ENCODE peak calls at places on chromosomes 2 and 18, in four cellular contexts. V, B, G and P are unnamed samples.

GRCh38 chr2:158486150-158486969 is 29.6 kb downstream of the PKP4 start:
- DNase-seq in V (no peak), B (peak), G (no peak), P (no peak)

GRCh38 chr2:15557947-15558346 is 3.2 kb downstream of the NBAS start:
- DNase-seq in V (no peak), B (no peak), G (no peak), P (no peak)

GRCh38 chr2:221402072-221402471 is 170.0 kb downstream of the EPHA4 start:
- DNase-seq in V (no peak), B (peak), G (no peak), P (no peak)

GRCh38 chr2:10424051-10424450 is 24.1 kb downstream of the ODC1 start:
- DNase-seq in V (peak), B (peak), G (no peak), P (no peak)

GRCh38 chr2:18404708-18405107 is 155.7 kb downstream of the RDH14 start:
- DNase-seq in V (no peak), B (no peak), G (no peak), P (no peak)

GRCh38 chr2:44172576-44172975 is 3.9 kb downstream of the PPM1B start:
- DNase-seq in V (no peak), B (no peak), G (no peak), P (no peak)

GRCh38 chr2:7356909-7357584 is 439.8 kb downstream of the RNF144A start:
- DNase-seq in V (peak), B (no peak), G (no peak), P (no peak)

GRCh38 chr18:47775961-47776360 is 154.5 kb downstream of the SMAD2 start:
- DNase-seq in V (no peak), B (peak), G (no peak), P (no peak)

GRCh38 chr18:70339915-70340314 is 51.1 kb downstream of the SOCS6 start:
- DNase-seq in V (no peak), B (no peak), G (no peak), P (no peak)

GRCh38 chr18:36355511-36355910 is 58.0 kb downstream of the FHOD3 start:
- DNase-seq in V (no peak), B (peak), G (no peak), P (no peak)

GRCh38 chr18:3286165-3286564 is 24.2 kb downstream of the MYL12B start:
- DNase-seq in V (no peak), B (no peak), G (no peak), P (no peak)

GRCh38 chr2:133755515-133756311 is 187.4 kb upstream of the NCKAP5 start:
- DNase-seq in V (no peak), B (peak), G (no peak), P (no peak)

GRCh38 chr2:129709030-129709955 is 270.2 kb upstream of the RAB6C start:
- DNase-seq in V (no peak), B (no peak), G (no peak), P (peak)

GRCh38 chr2:129707800-129708199 is 271.7 kb upstream of the RAB6C start:
- DNase-seq in V (no peak), B (no peak), G (no peak), P (no peak)

GRCh38 chr2:129708221-129708967 is 271.1 kb upstream of the RAB6C start:
- DNase-seq in V (no peak), B (no peak), G (no peak), P (no peak)

GRCh38 chr2:129702773-129703172 is 276.7 kb upstream of the RAB6C start:
- DNase-seq in V (no peak), B (no peak), G (peak), P (no peak)

GRCh38 chr2:129705105-129705504 is 274.4 kb upstream of the RAB6C start:
- DNase-seq in V (no peak), B (no peak), G (no peak), P (no peak)
- H3K27ac ChIP-seq in V (no peak), B (no peak), G (no peak), P (no peak)

GRCh38 chr2:219209236-219209635 is 2.7 kb downstream of the ZFAND2B start:
- DNase-seq in V (peak), B (no peak), G (no peak), P (no peak)

GRCh38 chr2:219207254-219207883 is 787 bp downstream of the ZFAND2B start:
- DNase-seq in V (peak), B (no peak), G (no peak), P (no peak)

GRCh38 chr2:219209818-219210571 is 3.4 kb downstream of the ZFAND2B start:
- DNase-seq in V (peak), B (no peak), G (no peak), P (no peak)

GRCh38 chr2:219206442-219207253 is at the start of gene ZFAND2B:
- DNase-seq in V (peak), B (peak), G (peak), P (peak)

DNA sequence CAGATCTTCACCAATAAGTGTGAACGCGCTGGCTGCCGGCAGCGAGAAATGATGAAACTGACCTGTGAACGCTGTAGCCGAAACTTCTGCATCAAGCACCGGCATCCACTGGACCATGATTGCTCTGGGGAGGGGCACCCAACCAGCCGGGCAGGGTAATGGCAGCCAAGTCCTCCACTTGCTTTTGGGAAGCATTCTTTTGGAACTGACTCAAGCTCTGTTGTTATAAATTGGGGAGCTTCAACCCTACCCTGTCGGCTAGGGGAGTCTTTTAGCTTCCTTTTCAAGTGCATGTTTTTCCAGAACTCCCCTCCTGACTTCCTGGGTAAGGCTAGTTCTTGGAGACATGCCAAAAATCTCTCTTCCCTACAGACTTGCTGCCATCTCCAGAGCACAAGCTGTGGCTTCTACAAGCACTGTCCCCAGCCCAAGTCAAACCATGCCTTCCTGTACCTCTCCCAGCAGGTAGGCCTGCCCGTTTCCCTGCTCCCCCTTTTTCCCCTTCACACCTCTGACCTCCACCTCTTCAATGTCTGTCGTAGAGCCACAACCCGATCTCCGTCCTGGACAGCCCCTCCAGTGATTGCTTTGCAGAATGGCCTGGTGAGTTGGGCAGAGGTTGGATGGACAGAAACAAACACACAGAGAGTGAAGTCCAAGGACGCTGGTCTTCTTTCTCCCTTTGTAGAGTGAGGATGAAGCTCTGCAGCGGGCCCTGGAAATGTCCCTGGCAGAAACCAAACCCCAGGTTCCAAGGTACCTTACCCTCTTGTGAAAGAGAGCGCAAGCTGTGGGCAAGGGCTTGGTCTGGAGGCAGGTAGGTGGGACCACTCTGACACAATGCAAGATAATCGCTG is 1.5 kb downstream of the ZFAND2B start:
- DNase-seq in V (peak), B (peak), G (no peak), P (no peak)
- H3K9ac ChIP-seq in V (peak), B (peak), G (no peak), P (peak)

GRCh38 chr2:16660039-16660619 is 5.5 kb downstream of the CYRIA start:
- DNase-seq in V (no peak), B (no peak), G (no peak), P (no peak)
- H3K27ac ChIP-seq in V (no peak), B (no peak), G (no peak), P (no peak)

GRCh38 chr18:78790511-78790910 is 189.1 kb upstream of the SALL3 start:
- DNase-seq in V (no peak), B (no peak), G (no peak), P (no peak)
- H3K9ac ChIP-seq in V (no peak), B (no peak), G (no peak), P (no peak)

GRCh38 chr18:45357681-45358470 is 257.4 kb upstream of the SLC14A2 start:
- DNase-seq in V (no peak), B (no peak), G (no peak), P (no peak)
- H3K27ac ChIP-seq in V (no peak), B (no peak), G (no peak), P (no peak)

GRCh38 chr2:209316141-209316540 is 107.7 kb upstream of the MAP2 start:
- DNase-seq in V (no peak), B (no peak), G (no peak), P (no peak)
- H3K9ac ChIP-seq in V (no peak), B (no peak), G (no peak), P (no peak)

GRCh38 chr18:63470751-63471150 is 6.0 kb upstream of the SERPINB5 start:
- DNase-seq in V (no peak), B (no peak), G (no peak), P (no peak)
- H3K27ac ChIP-seq in V (no peak), B (no peak), G (no peak), P (no peak)